ENCODE peak calls at places on chromosome X, in nine cellular contexts. One of them, this sample, is unnamed.
A peak's percentile ranks its signal among the peaks of the same experiment; 100 is the strongest.

GRCh38 chrX:3286196-3286920 is 60.1 kb downstream of the MXRA5 start:
- DNase-seq in GM13977: no peak
- DNase-seq in T1000: peak; percentile 26
- DNase-seq in AG10803: peak; percentile 82
- DNase-seq in NCI-H82: no peak
- DNase-seq in SW480: peak; percentile 47
- DNase-seq in GM23248: peak; percentile 84
- DNase-seq in A172: peak; percentile 88
- DNase-seq in EL: peak; percentile 84
- DNase-seq in this sample: no peak

GRCh38 chrX:123745511-123745910 is 12.7 kb upstream of the THOC2 start:
- DNase-seq in T1000: no peak
- DNase-seq in AG10803: no peak
- DNase-seq in GM13977: no peak
- DNase-seq in SW480: no peak
- DNase-seq in NCI-H82: no peak
- DNase-seq in EL: no peak
- DNase-seq in A172: no peak
- DNase-seq in GM23248: no peak
- DNase-seq in this sample: no peak

GRCh38 chrX:8453619-8454018 is 11.0 kb upstream of the VCX3B start:
- DNase-seq in GM13977: no peak
- DNase-seq in NCI-H82: no peak
- DNase-seq in GM23248: no peak
- DNase-seq in SW480: no peak
- DNase-seq in A172: no peak
- DNase-seq in T1000: no peak
- DNase-seq in AG10803: no peak
- DNase-seq in EL: no peak
- DNase-seq in this sample: no peak

GRCh38 chrX:20432048-20432447 is 165.3 kb upstream of the RPS6KA3 start:
- DNase-seq in SW480: peak; percentile 42
- DNase-seq in EL: peak; percentile 64
- DNase-seq in A172: peak; percentile 63
- DNase-seq in AG10803: peak; percentile 57
- DNase-seq in GM23248: peak; percentile 26
- DNase-seq in NCI-H82: no peak
- DNase-seq in GM13977: no peak
- DNase-seq in T1000: no peak
- DNase-seq in this sample: no peak

GRCh38 chrX:111837226-111837625 is 38.8 kb upstream of the TRPC5OS start:
- DNase-seq in AG10803: no peak
- DNase-seq in EL: no peak
- DNase-seq in A172: no peak
- DNase-seq in GM13977: no peak
- DNase-seq in T1000: no peak
- DNase-seq in GM23248: no peak
- DNase-seq in NCI-H82: peak; percentile 20
- DNase-seq in SW480: no peak
- DNase-seq in this sample: no peak

GRCh38 chrX:150587585-150588503 is 19.4 kb downstream of the MTM1 start:
- DNase-seq in AG10803: peak; percentile 17
- DNase-seq in GM13977: no peak
- DNase-seq in A172: no peak
- DNase-seq in T1000: peak; percentile 9
- DNase-seq in EL: peak; percentile 18
- DNase-seq in NCI-H82: peak; percentile 30
- DNase-seq in GM23248: peak; percentile 25
- DNase-seq in SW480: peak; percentile 85
- DNase-seq in this sample: no peak

GRCh38 chrX:149757206-149758067 is 16.4 kb upstream of the HSFX1 start:
- DNase-seq in A172: no peak
- DNase-seq in GM13977: no peak
- DNase-seq in EL: no peak
- DNase-seq in SW480: no peak
- DNase-seq in NCI-H82: no peak
- DNase-seq in T1000: no peak
- DNase-seq in AG10803: no peak
- DNase-seq in GM23248: no peak
- DNase-seq in this sample: no peak

GRCh38 chrX:154357205-154357604 is 17.2 kb downstream of the FLNA start:
- DNase-seq in GM23248: no peak
- DNase-seq in A172: no peak
- DNase-seq in GM13977: no peak
- DNase-seq in T1000: no peak
- DNase-seq in EL: no peak
- DNase-seq in AG10803: no peak
- DNase-seq in NCI-H82: no peak
- DNase-seq in SW480: no peak
- DNase-seq in this sample: no peak

GRCh38 chrX:107669885-107670628 is 41.7 kb downstream of the PRPS1 start:
- DNase-seq in T1000: no peak
- DNase-seq in A172: no peak
- DNase-seq in GM13977: no peak
- DNase-seq in EL: no peak
- DNase-seq in GM23248: no peak
- DNase-seq in NCI-H82: no peak
- DNase-seq in SW480: no peak
- DNase-seq in AG10803: no peak
- DNase-seq in this sample: no peak

GRCh38 chrX:41688835-41689234 is at the start of gene GPR34:
- DNase-seq in GM13977: no peak
- DNase-seq in T1000: no peak
- DNase-seq in AG10803: no peak
- DNase-seq in NCI-H82: no peak
- DNase-seq in EL: no peak
- DNase-seq in GM23248: no peak
- DNase-seq in A172: no peak
- DNase-seq in SW480: no peak
- DNase-seq in this sample: no peak

GRCh38 chrX:109403927-109404326 is 78.0 kb downstream of the GUCY2F start:
- DNase-seq in EL: no peak
- DNase-seq in AG10803: no peak
- DNase-seq in NCI-H82: no peak
- DNase-seq in T1000: no peak
- DNase-seq in A172: no peak
- DNase-seq in SW480: no peak
- DNase-seq in GM23248: no peak
- DNase-seq in GM13977: no peak
- DNase-seq in this sample: no peak

GRCh38 chrX:30821116-30821515 is 67.9 kb downstream of the TAB3 start:
- DNase-seq in T1000: no peak
- DNase-seq in NCI-H82: peak; percentile 2
- DNase-seq in GM23248: peak; percentile 3
- DNase-seq in EL: no peak
- DNase-seq in AG10803: no peak
- DNase-seq in SW480: no peak
- DNase-seq in A172: no peak
- DNase-seq in GM13977: no peak
- DNase-seq in this sample: no peak

GRCh38 chrX:91414710-91415109 is 19.9 kb upstream of the PABPC5 start:
- DNase-seq in SW480: no peak
- DNase-seq in GM13977: no peak
- DNase-seq in NCI-H82: peak; percentile 21
- DNase-seq in T1000: no peak
- DNase-seq in GM23248: peak; percentile 51
- DNase-seq in EL: no peak
- DNase-seq in AG10803: peak; percentile 15
- DNase-seq in A172: no peak
- DNase-seq in this sample: no peak

GRCh38 chrX:129655547-129656248 is 942 bp upstream of the APLN start:
- DNase-seq in GM13977: no peak
- DNase-seq in GM23248: no peak
- DNase-seq in AG10803: no peak
- DNase-seq in T1000: no peak
- DNase-seq in SW480: peak; percentile 59
- DNase-seq in EL: no peak
- DNase-seq in NCI-H82: peak; percentile 51
- DNase-seq in A172: no peak
- DNase-seq in this sample: no peak

GRCh38 chrX:7334253-7334935 is 186.4 kb upstream of the PUDP start:
- DNase-seq in EL: peak; percentile 88
- DNase-seq in GM23248: peak; percentile 72
- DNase-seq in A172: peak; percentile 58
- DNase-seq in SW480: no peak
- DNase-seq in T1000: peak; percentile 13
- DNase-seq in GM13977: no peak
- DNase-seq in NCI-H82: no peak
- DNase-seq in AG10803: peak; percentile 88
- DNase-seq in this sample: no peak

GRCh38 chrX:19373034-19373891 is 29.5 kb downstream of the PDHA1 start:
- DNase-seq in T1000: no peak
- DNase-seq in A172: no peak
- DNase-seq in NCI-H82: peak; percentile 75
- DNase-seq in EL: no peak
- DNase-seq in GM23248: no peak
- DNase-seq in AG10803: no peak
- DNase-seq in GM13977: no peak
- DNase-seq in SW480: no peak
- DNase-seq in this sample: no peak

GRCh38 chrX:36909584-36909983 is 98.6 kb upstream of the FAM47C start:
- DNase-seq in AG10803: peak; percentile 0
- DNase-seq in EL: no peak
- DNase-seq in GM23248: no peak
- DNase-seq in SW480: no peak
- DNase-seq in A172: peak; percentile 2
- DNase-seq in T1000: no peak
- DNase-seq in NCI-H82: no peak
- DNase-seq in GM13977: no peak
- DNase-seq in this sample: no peak

GRCh38 chrX:69503835-69504625 is at the start of gene NALF2:
- DNase-seq in GM23248: peak; percentile 60
- DNase-seq in GM13977: peak; percentile 55
- DNase-seq in T1000: no peak
- DNase-seq in A172: no peak
- DNase-seq in NCI-H82: peak; percentile 92
- DNase-seq in SW480: no peak
- DNase-seq in AG10803: peak; percentile 11
- DNase-seq in EL: peak; percentile 25
- DNase-seq in this sample: peak; percentile 26

GRCh38 chrX:63330681-63331080 is 20.5 kb downstream of the SPIN4 start:
- DNase-seq in GM23248: no peak
- DNase-seq in GM13977: no peak
- DNase-seq in T1000: no peak
- DNase-seq in EL: peak; percentile 3
- DNase-seq in NCI-H82: no peak
- DNase-seq in AG10803: no peak
- DNase-seq in A172: peak; percentile 41
- DNase-seq in SW480: no peak
- DNase-seq in this sample: no peak

GRCh38 chrX:133745361-133745760 is 240.0 kb downstream of the GPC3 start:
- DNase-seq in EL: no peak
- DNase-seq in T1000: no peak
- DNase-seq in AG10803: no peak
- DNase-seq in GM13977: no peak
- DNase-seq in SW480: no peak
- DNase-seq in NCI-H82: no peak
- DNase-seq in GM23248: no peak
- DNase-seq in A172: no peak
- DNase-seq in this sample: no peak

GRCh38 chrX:41607264-41607832 is 81.4 kb upstream of the GPR34 start:
- DNase-seq in EL: no peak
- DNase-seq in T1000: no peak
- DNase-seq in SW480: no peak
- DNase-seq in GM13977: no peak
- DNase-seq in A172: no peak
- DNase-seq in AG10803: no peak
- DNase-seq in NCI-H82: no peak
- DNase-seq in GM23248: no peak
- DNase-seq in this sample: no peak

GRCh38 chrX:13825178-13825762 is 8.4 kb upstream of the GPM6B start:
- DNase-seq in SW480: no peak
- DNase-seq in T1000: no peak
- DNase-seq in A172: no peak
- DNase-seq in AG10803: no peak
- DNase-seq in EL: no peak
- DNase-seq in GM23248: no peak
- DNase-seq in NCI-H82: no peak
- DNase-seq in GM13977: no peak
- DNase-seq in this sample: peak; percentile 22

GRCh38 chrX:154411981-154412340 is 622 bp downstream of the TAFAZZIN start:
- DNase-seq in AG10803: peak; percentile 28
- DNase-seq in NCI-H82: peak; percentile 83
- DNase-seq in GM23248: peak; percentile 71
- DNase-seq in EL: peak; percentile 42
- DNase-seq in GM13977: peak; percentile 79
- DNase-seq in SW480: peak; percentile 54
- DNase-seq in T1000: no peak
- DNase-seq in A172: peak; percentile 64
- DNase-seq in this sample: peak; percentile 52

GRCh38 chrX:30910124-30910860 is 21.2 kb upstream of the TAB3 start:
- DNase-seq in EL: peak; percentile 6
- DNase-seq in GM13977: no peak
- DNase-seq in NCI-H82: no peak
- DNase-seq in A172: peak; percentile 55
- DNase-seq in GM23248: peak; percentile 59
- DNase-seq in T1000: no peak
- DNase-seq in SW480: no peak
- DNase-seq in AG10803: peak; percentile 37
- DNase-seq in this sample: no peak

GRCh38 chrX:129145898-129146297 is 377.4 kb downstream of the SMARCA1 start:
- DNase-seq in T1000: no peak
- DNase-seq in GM13977: no peak
- DNase-seq in SW480: no peak
- DNase-seq in A172: no peak
- DNase-seq in EL: no peak
- DNase-seq in AG10803: no peak
- DNase-seq in GM23248: no peak
- DNase-seq in NCI-H82: peak; percentile 76
- DNase-seq in this sample: no peak

GRCh38 chrX:48043056-48043455 is 28.4 kb downstream of the ZNF630 start:
- DNase-seq in SW480: no peak
- DNase-seq in GM13977: no peak
- DNase-seq in EL: no peak
- DNase-seq in GM23248: no peak
- DNase-seq in T1000: no peak
- DNase-seq in NCI-H82: peak; percentile 3
- DNase-seq in A172: no peak
- DNase-seq in AG10803: no peak
- DNase-seq in this sample: no peak

GRCh38 chrX:2406891-2407518 is 93.8 kb downstream of the DHRSX start:
- DNase-seq in NCI-H82: no peak
- DNase-seq in T1000: no peak
- DNase-seq in AG10803: no peak
- DNase-seq in GM23248: no peak
- DNase-seq in A172: no peak
- DNase-seq in SW480: no peak
- DNase-seq in GM13977: no peak
- DNase-seq in EL: no peak
- DNase-seq in this sample: no peak

GRCh38 chrX:41922694-41923171 is 621 bp downstream of the CASK start:
- DNase-seq in SW480: peak; percentile 25
- DNase-seq in T1000: no peak
- DNase-seq in GM23248: peak; percentile 48
- DNase-seq in NCI-H82: peak; percentile 74
- DNase-seq in A172: no peak
- DNase-seq in AG10803: peak; percentile 5
- DNase-seq in EL: peak; percentile 19
- DNase-seq in GM13977: no peak
- DNase-seq in this sample: no peak

GRCh38 chrX:45743081-45743533 is 542.4 kb upstream of the DIPK2B start:
- DNase-seq in SW480: peak; percentile 43
- DNase-seq in T1000: peak; percentile 3
- DNase-seq in AG10803: peak; percentile 72
- DNase-seq in NCI-H82: peak; percentile 35
- DNase-seq in A172: peak; percentile 81
- DNase-seq in GM13977: no peak
- DNase-seq in EL: peak; percentile 70
- DNase-seq in GM23248: peak; percentile 77
- DNase-seq in this sample: no peak

GRCh38 chrX:70301716-70302115 is 11.8 kb downstream of the KIF4A start:
- DNase-seq in AG10803: peak; percentile 57
- DNase-seq in NCI-H82: no peak
- DNase-seq in GM13977: no peak
- DNase-seq in SW480: no peak
- DNase-seq in EL: no peak
- DNase-seq in T1000: no peak
- DNase-seq in A172: no peak
- DNase-seq in GM23248: peak; percentile 27
- DNase-seq in this sample: no peak

GRCh38 chrX:43456906-43457305 is 199.2 kb upstream of the MAOA start:
- DNase-seq in GM13977: no peak
- DNase-seq in GM23248: no peak
- DNase-seq in A172: no peak
- DNase-seq in SW480: no peak
- DNase-seq in T1000: no peak
- DNase-seq in NCI-H82: no peak
- DNase-seq in EL: no peak
- DNase-seq in AG10803: no peak
- DNase-seq in this sample: no peak

This sample was measured in amygdala.